ENCODE peak calls at places on chromosomes 6 and 20, in four cellular contexts. P, G, Y and I are unnamed samples.

GRCh38 chr20:4341804-4342560 is 326.6 kb upstream of the RNF24 start:
- DNase-seq in P (peak; percentile 53), G (no peak), Y (no peak), I (no peak)

GRCh38 chr6:6006428-6007310 is at the start of gene NRN1:
- DNase-seq in P (no peak), G (peak; percentile 35), Y (no peak), I (peak; percentile 33)

GRCh38 chr6:119284861-119285521 is 64.6 kb downstream of the MAN1A1 start:
- DNase-seq in P (no peak), G (peak; percentile 82), Y (no peak), I (peak; percentile 56)

GRCh38 chr20:61925555-61926252 is 140.0 kb downstream of the TAF4 start:
- DNase-seq in P (peak; percentile 65), G (no peak), Y (no peak), I (no peak)

GRCh38 chr6:46790359-46790874 is 2.8 kb upstream of the MEP1A start:
- DNase-seq in P (no peak), G (peak; percentile 44), Y (no peak), I (no peak)

GRCh38 chr6:139801571-139802321 is 427.3 kb upstream of the CITED2 start:
- DNase-seq in P (peak; percentile 49), G (peak; percentile 55), Y (no peak), I (no peak)

GRCh38 chr6:42378536-42378935 is 73.2 kb downstream of the TRERF1 start:
- DNase-seq in P (no peak), G (no peak), Y (no peak), I (no peak)

GRCh38 chr6:170082531-170083187 is 208.2 kb downstream of the DLL1 start:
- DNase-seq in P (no peak), G (no peak), Y (no peak), I (peak; percentile 22)

GRCh38 chr6:36201612-36202011 is 5.1 kb downstream of the BRPF3 start:
- DNase-seq in P (no peak), G (no peak), Y (no peak), I (no peak)

GRCh38 chr6:159422041-159422984 is 253.1 kb downstream of the FNDC1 start:
- DNase-seq in P (no peak), G (peak; percentile 10), Y (no peak), I (peak; percentile 15)

GRCh38 chr6:46138281-46138680 is 8.5 kb downstream of the ENPP4 start:
- DNase-seq in P (no peak), G (no peak), Y (no peak), I (no peak)

GRCh38 chr20:1287306-1287705 is 21.2 kb downstream of the SNPH start:
- DNase-seq in P (no peak), G (no peak), Y (no peak), I (no peak)

GRCh38 chr6:137811121-137811911 is 55.7 kb upstream of the TNFAIP3 start:
- DNase-seq in P (peak; percentile 96), G (no peak), Y (no peak), I (no peak)

GRCh38 chr6:169852504-169853195 is 101.2 kb downstream of the ERMARD start:
- DNase-seq in P (no peak), G (peak; percentile 41), Y (no peak), I (no peak)

GRCh38 chr20:15045246-15045645 is 707.8 kb upstream of the FLRT3 start:
- DNase-seq in P (no peak), G (no peak), Y (no peak), I (no peak)

GRCh38 chr20:50482396-50482890 is 27.7 kb upstream of the PTPN1 start:
- DNase-seq in P (no peak), G (no peak), Y (no peak), I (no peak)

GRCh38 chr6:15522427-15522826 is 140.4 kb downstream of the DTNBP1 start:
- DNase-seq in P (no peak), G (no peak), Y (no peak), I (peak; percentile 51)

GRCh38 chr6:13012977-13013680 is 296.6 kb downstream of the PHACTR1 start:
- DNase-seq in P (no peak), G (peak; percentile 72), Y (peak; percentile 58), I (peak; percentile 94)

GRCh38 chr6:53956068-53956711 is 155.1 kb upstream of the MLIP start:
- DNase-seq in P (peak; percentile 70), G (peak; percentile 94), Y (peak; percentile 73), I (peak; percentile 88)

GRCh38 chr6:87161299-87161698 is 5.9 kb downstream of the ZNF292 start:
- DNase-seq in P (no peak), G (no peak), Y (no peak), I (no peak)

GRCh38 chr6:80886475-80886874 is 780.0 kb downstream of the BCKDHB start:
- DNase-seq in P (no peak), G (no peak), Y (no peak), I (no peak)
- H3K9ac ChIP-seq in P (no peak overlapping the region), G (no peak overlapping the region), Y (no peak overlapping the region), I (no peak overlapping the region)

GRCh38 chr6:33204165-33204414 is 365 bp upstream of the HSD17B8 start:
- DNase-seq in P (no peak), G (no peak), Y (no peak), I (no peak)

GRCh38 chr6:33204415-33205171 is at the start of gene HSD17B8:
- DNase-seq in P (peak; percentile 86), G (peak; percentile 95), Y (peak; percentile 72), I (peak; percentile 95)

GRCh38 chr6:33206027-33206863 is 1.8 kb downstream of the HSD17B8 start:
- DNase-seq in P (no peak), G (no peak), Y (no peak), I (no peak)

GRCh38 chr6:33206864-33207568 is 1.3 kb upstream of the RING1 start:
- DNase-seq in P (peak; percentile 72), G (peak; percentile 63), Y (no peak), I (no peak)

GRCh38 chr6:33205172-33206026 is 944 bp downstream of the HSD17B8 start:
- DNase-seq in P (peak; percentile 64), G (peak; percentile 86), Y (no peak), I (no peak)
- H3K4ac ChIP-seq in P (peak overlapping the region; percentile 70), G (no peak overlapping the region), Y (no peak overlapping the region), I (no peak overlapping the region)

GRCh38 chr6:106072501-106073140 is 13.5 kb upstream of the PRDM1 start:
- DNase-seq in P (no peak), G (no peak), Y (no peak), I (no peak)
- H4K5ac ChIP-seq in P (no peak overlapping the region), G (no peak overlapping the region), Y (no peak overlapping the region), I (no peak overlapping the region)

GRCh38 chr6:38264605-38265004 is 375.1 kb downstream of the BTBD9 start:
- DNase-seq in P (peak; percentile 54), G (peak; percentile 81), Y (no peak), I (peak; percentile 36)

GRCh38 chr6:38261626-38262025 is 378.1 kb downstream of the BTBD9 start:
- DNase-seq in P (no peak), G (no peak), Y (no peak), I (no peak)

GRCh38 chr6:38262041-38262440 is 377.7 kb downstream of the BTBD9 start:
- DNase-seq in P (peak; percentile 92), G (peak; percentile 93), Y (peak; percentile 25), I (no peak)

GRCh38 chr6:38262609-38263008 is 377.1 kb downstream of the BTBD9 start:
- DNase-seq in P (peak; percentile 74), G (no peak), Y (no peak), I (no peak)

GRCh38 chr6:38259736-38260135 is 380.0 kb downstream of the BTBD9 start:
- DNase-seq in P (peak; percentile 87), G (no peak), Y (no peak), I (no peak)
- H3K9ac ChIP-seq in P (no peak overlapping the region), G (no peak overlapping the region), Y (no peak overlapping the region), I (no peak overlapping the region)

DNA sequence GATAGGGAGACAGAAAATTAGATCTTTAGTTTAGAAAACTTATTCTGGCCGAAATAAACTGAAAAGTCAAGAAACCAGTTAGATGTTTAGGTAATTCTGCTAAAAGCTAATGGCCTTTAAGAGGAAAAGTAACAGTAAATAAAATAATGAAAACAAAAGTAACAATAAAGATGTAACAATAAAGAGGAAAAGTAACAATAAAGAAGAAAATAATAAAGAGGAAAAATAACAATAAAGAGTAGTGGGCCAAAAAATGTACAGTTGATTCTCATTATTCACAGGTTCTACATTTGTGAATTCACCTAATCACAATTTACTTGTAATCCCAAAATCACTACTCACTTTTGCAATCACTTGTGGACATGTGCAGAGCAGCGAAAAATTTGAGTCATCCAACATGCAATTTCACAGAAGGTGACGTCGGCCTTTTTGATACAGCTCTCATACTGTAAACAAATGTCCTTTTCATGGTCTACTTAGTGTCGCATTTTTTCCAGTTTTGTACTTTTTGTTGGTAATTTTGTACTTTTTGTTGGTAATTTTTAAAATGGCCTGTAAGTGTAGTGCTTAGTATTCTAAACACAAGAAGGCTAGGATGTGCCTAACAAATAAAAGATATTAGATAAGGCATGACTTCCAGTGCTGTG is 24.0 kb downstream of the HBS1L start:
- DNase-seq in P (peak; percentile 69), G (no peak), Y (no peak), I (no peak)
- H3K4ac ChIP-seq in P (no peak overlapping the region), G (no peak overlapping the region), Y (no peak overlapping the region), I (no peak overlapping the region)

DNA sequence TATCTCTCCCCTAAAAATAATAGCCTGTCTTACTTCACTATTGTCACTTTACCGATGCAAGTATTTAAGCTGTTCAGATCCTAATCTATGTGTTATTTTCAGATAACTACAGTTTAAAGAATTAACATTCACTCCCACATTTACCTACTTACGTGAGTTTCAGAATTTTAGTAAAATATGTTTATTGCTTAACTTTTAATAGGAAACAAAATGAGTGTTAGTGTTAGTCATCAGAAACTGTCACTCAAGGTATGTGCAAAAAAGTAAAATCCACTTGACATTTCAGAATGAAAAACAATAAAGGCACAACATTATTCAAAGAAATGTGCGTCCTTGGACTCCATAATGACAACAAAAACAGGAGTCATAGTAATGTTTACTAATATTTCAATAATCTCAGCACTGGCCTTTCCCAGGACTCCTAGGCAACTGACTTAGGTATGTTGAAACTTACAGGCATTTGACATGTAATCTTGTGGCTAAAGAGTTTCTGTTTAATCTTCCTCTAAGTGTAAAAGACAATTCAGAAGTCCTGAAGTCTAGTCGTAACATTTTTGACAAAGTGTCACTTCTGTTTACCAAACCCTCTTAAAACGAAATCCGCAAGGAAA is 4.5 kb downstream of the ATXN1 start:
- DNase-seq in P (no peak), G (no peak), Y (no peak), I (no peak)
- H4K5ac ChIP-seq in P (no peak overlapping the region), G (no peak overlapping the region), Y (no peak overlapping the region), I (no peak overlapping the region)